ENCODE peak calls at places on chromosome 6, in seven cellular contexts. K is T47D, C is heart right ventricle, E is left ventricle myocardium inferior, W is NCI-H510A, N is adrenal gland, B is NCI-H2029. V is an unnamed sample.

GRCh38 chr6:147131728-147132127 is 72.5 kb upstream of the STXBP5 start:
- DNase-seq in K (no peak), C (no peak), E (no peak), W (no peak), N (no peak), B (peak), V (no peak)

GRCh38 chr6:37187321-37188022 is 17.5 kb downstream of the PIM1 start:
- DNase-seq in K (no peak), C (no peak), E (no peak), W (no peak), N (no peak), B (no peak), V (no peak)

GRCh38 chr6:34465551-34466241 is at the start of gene PACSIN1:
- DNase-seq in K (peak), C (no peak), E (peak), W (peak), N (peak), B (peak), V (no peak)

GRCh38 chr6:35409245-35409644 is 42.9 kb upstream of the FANCE start:
- DNase-seq in K (no peak), C (no peak), E (no peak), W (no peak), N (no peak), B (no peak), V (no peak)

GRCh38 chr6:53065266-53066058 is at the start of gene FBXO9:
- DNase-seq in K (peak), C (peak), E (peak), W (peak), N (peak), B (peak), V (peak)

GRCh38 chr6:14282854-14283505 is 165.4 kb downstream of the CD83 start:
- DNase-seq in K (no peak), C (no peak), E (no peak), W (no peak), N (no peak), B (no peak), V (no peak)

GRCh38 chr6:161921602-161922400 is 647.9 kb upstream of the AGPAT4 start:
- DNase-seq in K (no peak), C (no peak), E (no peak), W (no peak), N (no peak), B (no peak), V (no peak)

GRCh38 chr6:144036064-144036873 is 28.2 kb upstream of the PLAGL1 start:
- DNase-seq in K (no peak), C (no peak), E (no peak), W (no peak), N (peak), B (no peak), V (peak)

GRCh38 chr6:18242062-18242851 is 22.1 kb downstream of the DEK start:
- DNase-seq in K (no peak), C (no peak), E (no peak), W (no peak), N (peak), B (no peak), V (no peak)

GRCh38 chr6:18147160-18147559 is 7.7 kb downstream of the TPMT start:
- DNase-seq in K (no peak), C (no peak), E (no peak), W (no peak), N (peak), B (no peak), V (no peak)

GRCh38 chr6:79558099-79558498 is 20.9 kb upstream of the LCA5 start:
- DNase-seq in K (no peak), C (no peak), E (no peak), W (no peak), N (no peak), B (no peak), V (no peak)

GRCh38 chr6:145086197-145086596 is 649.1 kb downstream of the EPM2A start:
- DNase-seq in K (no peak), C (peak), E (no peak), W (no peak), N (no peak), B (no peak), V (no peak)

GRCh38 chr6:43532201-43532600 is 15.3 kb downstream of the POLR1C start:
- DNase-seq in K (no peak), C (no peak), E (no peak), W (no peak), N (no peak), B (no peak), V (no peak)

GRCh38 chr6:142680308-142680707 is 264.7 kb downstream of the HIVEP2 start:
- DNase-seq in K (no peak), C (no peak), E (no peak), W (no peak), N (no peak), B (no peak), V (no peak)

GRCh38 chr6:140736227-140736626 is 1361.8 kb upstream of the CITED2 start:
- DNase-seq in K (no peak), C (no peak), E (no peak), W (no peak), N (no peak), B (no peak), V (no peak)

GRCh38 chr6:70708448-70708847 is 40.8 kb downstream of the SMAP1 start:
- DNase-seq in K (no peak), C (no peak), E (no peak), W (no peak), N (no peak), B (no peak), V (no peak)

GRCh38 chr6:19892250-19892649 is 55.1 kb downstream of the ID4 start:
- DNase-seq in K (peak), C (no peak), E (no peak), W (peak), N (no peak), B (peak), V (no peak)

GRCh38 chr6:147930743-147931142 is 411.9 kb upstream of the SASH1 start:
- DNase-seq in K (no peak), C (no peak), E (no peak), W (no peak), N (no peak), B (no peak), V (no peak)

GRCh38 chr6:101391772-101392560 is 1.5 kb upstream of the GRIK2 start:
- DNase-seq in K (no peak), C (no peak), E (no peak), W (no peak), N (no peak), B (peak), V (no peak)

GRCh38 chr6:52540286-52540902 is 36.5 kb downstream of the TRAM2 start:
- DNase-seq in K (no peak), C (no peak), E (no peak), W (no peak), N (no peak), B (no peak), V (no peak)

GRCh38 chr6:6785163-6785521 is 196.6 kb downstream of the LY86 start:
- DNase-seq in K (no peak), C (no peak), E (no peak), W (no peak), N (peak), B (no peak), V (no peak)

GRCh38 chr6:12137480-12137879 is 125.4 kb downstream of the HIVEP1 start:
- DNase-seq in K (no peak), C (peak), E (peak), W (no peak), N (peak), B (no peak), V (peak)

GRCh38 chr6:80382796-80383195 is 276.3 kb downstream of the BCKDHB start:
- DNase-seq in K (no peak), C (no peak), E (no peak), W (no peak), N (no peak), B (no peak), V (no peak)

GRCh38 chr6:6704423-6705060 is 116.0 kb downstream of the LY86 start:
- DNase-seq in K (no peak), C (no peak), E (no peak), W (no peak), N (no peak), B (no peak), V (no peak)

GRCh38 chr6:161748535-161749386 is 474.9 kb upstream of the AGPAT4 start:
- DNase-seq in K (peak), C (peak), E (peak), W (no peak), N (peak), B (no peak), V (peak)

GRCh38 chr6:106556368-106556960 is 72.8 kb downstream of the RTN4IP1 start:
- DNase-seq in K (no peak), C (no peak), E (no peak), W (no peak), N (no peak), B (no peak), V (no peak)

GRCh38 chr6:87174078-87174579 is 18.8 kb downstream of the ZNF292 start:
- DNase-seq in K (no peak), C (no peak), E (peak), W (no peak), N (no peak), B (no peak), V (no peak)